ENCODE peak calls at places on chromosomes 7 and 10, in seven cellular contexts. I is C1 segment of cervical spinal cord, C is thoracic aorta, E is Karpas-422, T is progenitor cell of endocrine pancreas, M is gastrocnemius medialis, S is caudate nucleus. F is an unnamed sample.

GRCh38 chr10:95430231-95430951 is 130.8 kb downstream of the SORBS1 start:
- DNase-seq in S (no peak), M (peak), E (peak), I (no peak), C (no peak), T (peak), F (no peak)

GRCh38 chr10:99325261-99325660 is 3.9 kb upstream of the CNNM1 start:
- DNase-seq in C (no peak), S (no peak), I (no peak), T (no peak), E (no peak), M (no peak), F (no peak)

GRCh38 chr10:96416643-96417042 is 57.8 kb upstream of the OPALIN start:
- DNase-seq in T (no peak), M (peak), C (no peak), E (no peak), S (no peak), I (no peak), F (no peak)

GRCh38 chr10:990808-991207 is 2.6 kb downstream of the GTPBP4 start:
- DNase-seq in C (no peak), T (no peak), M (no peak), I (no peak), E (no peak), S (no peak), F (no peak)

GRCh38 chr7:30080818-30081217 is 52.6 kb downstream of the PLEKHA8 start:
- DNase-seq in E (no peak), I (no peak), M (no peak), S (no peak), C (no peak), T (no peak), F (no peak)

GRCh38 chr10:59240581-59241183 is 64.2 kb downstream of the PHYHIPL start:
- DNase-seq in I (no peak), S (no peak), T (no peak), E (peak), C (no peak), M (no peak), F (no peak)

GRCh38 chr10:123402021-123402420 is 247.8 kb downstream of the BUB3 start:
- DNase-seq in S (no peak), I (no peak), M (no peak), C (no peak), E (peak), T (no peak), F (no peak)

GRCh38 chr7:103748680-103749079 is 240.8 kb downstream of the RELN start:
- DNase-seq in M (no peak), E (no peak), C (no peak), I (no peak), S (no peak), T (no peak), F (no peak)

GRCh38 chr10:121983828-121984227 is 5.1 kb upstream of the TACC2 start:
- DNase-seq in T (no peak), E (no peak), C (no peak), M (no peak), S (no peak), I (no peak), F (no peak)

GRCh38 chr7:140544278-140544896 is 65.1 kb upstream of the MKRN1 start:
- DNase-seq in S (no peak), E (no peak), I (no peak), C (no peak), M (no peak), T (no peak), F (no peak)

GRCh38 chr10:85789125-85789524 is 577.5 kb downstream of the GRID1 start:
- DNase-seq in S (no peak), C (no peak), T (no peak), E (no peak), I (no peak), M (no peak), F (no peak)

GRCh38 chr7:50531401-50531906 is 33.8 kb downstream of the DDC start:
- DNase-seq in T (no peak), M (no peak), E (no peak), I (no peak), S (peak), C (no peak), F (peak)

F was measured in dorsolateral prefrontal cortex.